ENCODE peak calls at places on chromosomes 4 and X, in six cellular contexts. Q is cardiac muscle cell; I is stimulated activated CD4-positive, alpha-beta T cell treated with anti-CD3 and anti-CD28 coated beads, TNF-alpha, amount 100 ng/mL, for 24 hours; F is NCI-H1092 treated with DMSO at 0.1 percent for 48 hours; P is activated CD4-positive, alpha-beta T cell treated with anti-CD3 and anti-CD28 coated beads, Interleukin-2, amount 50 U/mL, for 48 hours; K is upper lobe of right lung. M is an unnamed sample.

GRCh38 chr4:150518559-150518958 is 63.4 kb upstream of the MAB21L2 start:
- DNase-seq in P (no peak), I (no peak), F (no peak), Q (no peak), K (no peak), M (no peak)

GRCh38 chr4:152501846-152502536 is 33.9 kb downstream of the FBXW7 start:
- DNase-seq in Q (no peak), I (no peak), F (no peak), P (no peak), K (no peak), M (no peak)

GRCh38 chr4:117692538-117692937 is 341.7 kb upstream of the NDST3 start:
- DNase-seq in F (no peak), I (no peak), Q (no peak), P (no peak), K (no peak), M (no peak)

GRCh38 chrX:20056704-20057103 is 60.0 kb downstream of the MAP7D2 start:
- DNase-seq in Q (no peak), F (no peak), K (no peak), P (no peak), I (no peak), M (no peak)

GRCh38 chr4:117001077-117001476 is 84.3 kb downstream of the TRAM1L1 start:
- DNase-seq in P (no peak), F (no peak), K (no peak), I (no peak), Q (no peak), M (no peak)

GRCh38 chrX:65488496-65488895 is 46.1 kb downstream of the LAS1L start:
- DNase-seq in P (no peak), K (no peak), I (no peak), F (no peak), Q (no peak), M (no peak)

GRCh38 chrX:23386726-23387125 is 52.1 kb downstream of the PTCHD1 start:
- DNase-seq in Q (no peak), K (no peak), I (no peak), F (no peak), P (no peak), M (no peak)

GRCh38 chr4:25552580-25553271 is 102.9 kb upstream of the SLC34A2 start:
- DNase-seq in I (no peak), K (peak), Q (no peak), P (no peak), F (no peak), M (no peak)

GRCh38 chrX:1610736-1611135 is 4.1 kb upstream of the ASMT start:
- DNase-seq in F (no peak), P (no peak), Q (no peak), I (no peak), K (no peak), M (no peak)

M was measured in CD8-positive, alpha-beta memory T cell.